ENCODE peak calls at places on chromosomes 3 and 15, in eight cellular contexts. R is choroid plexus epithelial cell, V is IMR-90, T is CD14-positive monocyte, J is Caco-2, E is transverse colon, Q is RWPE1, B is AG04450. K is an unnamed sample.

GRCh38 chr15:33960160-33960559 is 8.1 kb upstream of the CHRM5 start:
- DNase-seq in J (no peak), R (no peak), B (no peak), E (no peak), T (no peak), V (no peak), Q (no peak), K (no peak)

GRCh38 chr3:24069045-24069444 is 124.0 kb downstream of the NR1D2 start:
- DNase-seq in J (no peak), R (no peak), Q (no peak), V (no peak), E (peak; percentile 9), T (no peak), B (no peak), K (no peak)

GRCh38 chr3:13662238-13662847 is 113.4 kb downstream of the FBLN2 start:
- DNase-seq in E (no peak), V (no peak), T (no peak), R (no peak), J (no peak), B (no peak), Q (no peak), K (no peak)

GRCh38 chr3:146469206-146470017 is at the start of gene PLSCR2:
- DNase-seq in T (peak; percentile 69), J (no peak), B (no peak), R (peak; percentile 47), E (peak; percentile 83), Q (peak; percentile 13), V (no peak), K (no peak)

GRCh38 chr3:158731938-158732855 is at the start of gene RARRES1:
- DNase-seq in Q (peak; percentile 34), B (no peak), T (peak; percentile 49), J (peak; percentile 58), E (peak; percentile 75), V (peak; percentile 62), R (peak; percentile 68), K (peak; percentile 39)

GRCh38 chr15:70466895-70467529 is 296.3 kb downstream of the UACA start:
- DNase-seq in E (peak; percentile 60), J (peak; percentile 64), B (peak; percentile 26), R (peak; percentile 82), V (peak; percentile 54), Q (peak; percentile 60), T (peak; percentile 60), K (peak; percentile 52)

GRCh38 chr15:40365016-40365415 is 7.0 kb downstream of the DISP2 start:
- DNase-seq in E (no peak), V (no peak), R (no peak), Q (no peak), T (no peak), J (no peak), B (no peak), K (no peak)

GRCh38 chr3:194930439-194931204 is 244.9 kb downstream of the FAM43A start:
- DNase-seq in V (peak; percentile 46), R (peak; percentile 77), E (no peak), J (no peak), B (peak; percentile 13), T (peak; percentile 58), Q (peak; percentile 30), K (peak; percentile 58)

GRCh38 chr3:181512787-181513186 is 198.9 kb upstream of the SOX2 start:
- DNase-seq in V (no peak), J (no peak), Q (no peak), T (no peak), R (no peak), B (no peak), E (no peak), K (no peak)

GRCh38 chr3:16140116-16140893 is 34.2 kb upstream of the GALNT15 start:
- DNase-seq in V (peak; percentile 88), J (no peak), R (peak; percentile 81), T (no peak), B (peak; percentile 60), E (peak; percentile 22), Q (peak; percentile 4), K (peak; percentile 52)

GRCh38 chr3:182913889-182914288 is 66.4 kb downstream of the DCUN1D1 start:
- DNase-seq in V (no peak), E (no peak), R (no peak), B (no peak), J (no peak), Q (no peak), T (no peak), K (no peak)

GRCh38 chr15:48253186-48253585 is 47.1 kb downstream of the SLC12A1 start:
- DNase-seq in J (no peak), V (no peak), E (no peak), R (no peak), Q (no peak), T (no peak), B (no peak), K (no peak)

GRCh38 chr15:48244923-48245322 is 38.8 kb downstream of the SLC12A1 start:
- DNase-seq in T (no peak), B (no peak), V (no peak), Q (peak; percentile 38), E (no peak), R (peak; percentile 64), J (no peak), K (no peak)

GRCh38 chr15:48250640-48251076 is 44.6 kb downstream of the SLC12A1 start:
- DNase-seq in T (no peak), V (peak; percentile 79), B (peak; percentile 42), R (peak; percentile 94), Q (peak; percentile 54), J (no peak), E (peak; percentile 12), K (peak; percentile 79)
- TF ChIP-seq CTCF in T (peak; percentile 44), V (peak; percentile 75), B (peak; percentile 76), R (peak; percentile 74), Q (peak; percentile 83), J (peak; percentile 55), E (peak; percentile 54), K (peak; percentile 67)

DNA sequence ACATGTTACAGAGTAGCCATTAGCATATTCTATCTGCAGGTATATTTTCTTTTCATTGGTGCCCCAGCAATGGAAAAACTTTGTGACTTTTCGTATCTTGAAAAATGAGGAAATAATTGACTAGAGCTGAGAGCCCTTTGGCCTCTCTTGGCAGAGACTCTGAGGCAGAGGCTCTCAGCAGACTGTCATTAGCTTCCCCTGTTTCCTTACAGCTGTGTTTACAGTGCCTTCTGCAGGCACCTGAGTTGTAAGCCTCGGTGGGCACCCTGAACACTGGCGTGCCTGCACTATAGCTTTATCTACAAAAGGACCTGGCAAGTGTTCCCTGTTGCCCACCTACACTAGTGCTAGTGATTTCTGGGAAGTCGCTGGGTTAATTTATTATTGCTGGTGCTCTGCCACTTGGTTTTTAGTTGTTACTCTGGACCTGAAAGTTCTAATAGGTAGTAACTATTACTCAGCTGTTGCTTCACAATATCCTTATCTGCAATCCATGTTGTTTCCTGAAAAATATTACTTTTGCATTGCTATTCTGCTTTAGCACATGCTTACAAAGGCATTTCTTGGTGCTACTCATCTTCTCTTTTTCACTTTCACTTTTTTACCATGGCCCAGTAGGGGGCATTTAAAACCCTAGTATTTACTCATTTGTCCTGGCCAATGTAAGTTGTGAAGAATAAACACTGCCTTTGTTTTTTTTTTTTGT is 7.8 kb upstream of the GPR171 start:
- DNase-seq in B (no peak), R (peak; percentile 69), E (peak; percentile 36), T (no peak), Q (no peak), J (no peak), V (no peak), K (no peak)
- TF ChIP-seq CTCF in B (peak; percentile 22), R (no peak), E (no peak), T (peak; percentile 16), Q (no peak), J (peak; percentile 12), V (no peak), K (no peak)

GRCh38 chr3:129199366-129199765 is 15.7 kb upstream of the CNBP start:
- DNase-seq in R (no peak), E (no peak), T (no peak), J (no peak), B (no peak), Q (no peak), V (no peak), K (no peak)

GRCh38 chr3:129196601-129197000 is 12.9 kb upstream of the CNBP start:
- DNase-seq in J (no peak), Q (no peak), R (no peak), E (no peak), T (no peak), B (no peak), V (no peak), K (no peak)

GRCh38 chr3:129197341-129197740 is 13.6 kb upstream of the CNBP start:
- DNase-seq in E (no peak), J (no peak), B (no peak), Q (no peak), V (no peak), R (peak; percentile 37), T (no peak), K (no peak)

GRCh38 chr3:129195731-129196256 is 12.1 kb upstream of the CNBP start:
- DNase-seq in B (peak; percentile 81), R (peak; percentile 96), V (peak; percentile 96), E (peak; percentile 35), Q (peak; percentile 76), T (peak; percentile 74), J (no peak), K (peak; percentile 95)
- TF ChIP-seq CTCF in B (no peak), R (no peak), V (no peak), E (no peak), Q (no peak), T (no peak), J (no peak), K (no peak)

GRCh38 chr3:184338538-184338945 is 1.1 kb downstream of the FAM131A start:
- DNase-seq in J (no peak), R (peak; percentile 88), E (peak; percentile 66), T (no peak), Q (no peak), V (peak; percentile 87), B (peak; percentile 51), K (peak; percentile 79)
- TF ChIP-seq CTCF in J (no peak), R (no peak), E (peak; percentile 5), T (no peak), Q (no peak), V (peak; percentile 9), B (peak; percentile 28), K (peak; percentile 41)

GRCh38 chr3:8524656-8525399 is 23.2 kb downstream of the LMCD1 start:
- DNase-seq in Q (no peak), T (no peak), V (no peak), R (no peak), E (no peak), B (no peak), J (no peak), K (no peak)
- TF ChIP-seq CTCF in Q (no peak), T (no peak), V (no peak), R (no peak), E (no peak), B (no peak), J (no peak), K (no peak)

DNA sequence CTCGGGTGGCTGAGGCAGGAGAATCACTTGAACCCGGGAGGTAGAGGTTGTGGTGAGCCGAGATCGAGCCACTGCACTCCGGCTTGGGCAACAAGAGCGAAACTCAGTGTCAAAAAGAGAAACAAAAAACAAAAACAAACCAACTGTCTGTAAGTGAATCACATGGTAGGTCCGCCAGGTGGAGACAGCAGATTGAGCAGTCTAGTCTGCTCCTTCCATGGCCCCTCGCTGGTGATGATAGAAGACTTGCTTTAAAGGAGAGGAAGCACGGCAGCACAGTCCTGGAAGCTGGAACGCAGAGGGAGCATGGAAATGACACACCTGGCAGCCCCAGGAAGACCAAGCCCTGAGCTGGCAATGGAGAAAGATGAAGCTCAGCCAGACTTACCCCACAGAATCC is 31.4 kb upstream of the MGLL start:
- DNase-seq in Q (no peak), B (no peak), T (no peak), E (peak; percentile 12), V (no peak), R (no peak), J (peak; percentile 43), K (no peak)
- TF ChIP-seq CTCF in Q (no peak), B (no peak), T (no peak), E (no peak), V (no peak), R (no peak), J (no peak), K (no peak)